ENCODE peak calls at places on chromosomes 2 and 18, in seven cellular contexts. One of them, this sample, is unnamed.

GRCh38 chr2:58757971-58758370 is 516.8 kb upstream of the FANCL start:
- DNase-seq in CD8-positive, alpha-beta T cell: no peak
- DNase-seq in mesothelial cell of epicardium: no peak
- DNase-seq in MCF 10A: no peak
- DNase-seq in keratinocyte: no peak
- DNase-seq in cardiac muscle cell: no peak
- DNase-seq in OCI-LY7: no peak
- DNase-seq in this sample: no peak

GRCh38 chr2:177295479-177295878 is 31.0 kb upstream of the NFE2L2 start:
- DNase-seq in CD8-positive, alpha-beta T cell: no peak
- DNase-seq in mesothelial cell of epicardium: no peak
- DNase-seq in MCF 10A: no peak
- DNase-seq in keratinocyte: no peak
- DNase-seq in cardiac muscle cell: peak
- DNase-seq in OCI-LY7: no peak
- DNase-seq in this sample: no peak

GRCh38 chr2:235936493-235936892 is 231.7 kb downstream of the GBX2 start:
- DNase-seq in CD8-positive, alpha-beta T cell: no peak
- DNase-seq in mesothelial cell of epicardium: no peak
- DNase-seq in MCF 10A: peak
- DNase-seq in keratinocyte: no peak
- DNase-seq in cardiac muscle cell: peak
- DNase-seq in OCI-LY7: no peak
- DNase-seq in this sample: peak

GRCh38 chr2:199692489-199692888 is 158.5 kb downstream of the FTCDNL1 start:
- DNase-seq in CD8-positive, alpha-beta T cell: no peak
- DNase-seq in mesothelial cell of epicardium: no peak
- DNase-seq in MCF 10A: peak
- DNase-seq in keratinocyte: no peak
- DNase-seq in cardiac muscle cell: no peak
- DNase-seq in OCI-LY7: no peak
- DNase-seq in this sample: no peak

GRCh38 chr18:9135912-9136314 is 668 bp upstream of the ANKRD12 start:
- DNase-seq in CD8-positive, alpha-beta T cell: no peak
- DNase-seq in mesothelial cell of epicardium: peak
- DNase-seq in MCF 10A: peak
- DNase-seq in keratinocyte: no peak
- DNase-seq in cardiac muscle cell: peak
- DNase-seq in OCI-LY7: peak
- DNase-seq in this sample: peak

GRCh38 chr18:8424917-8425725 is 184.1 kb upstream of the RAB12 start:
- DNase-seq in CD8-positive, alpha-beta T cell: no peak
- DNase-seq in mesothelial cell of epicardium: no peak
- DNase-seq in MCF 10A: peak
- DNase-seq in keratinocyte: peak
- DNase-seq in cardiac muscle cell: peak
- DNase-seq in OCI-LY7: no peak
- DNase-seq in this sample: peak

GRCh38 chr2:157874997-157875719 is 972 bp downstream of the ACVR1 start:
- DNase-seq in CD8-positive, alpha-beta T cell: peak
- DNase-seq in mesothelial cell of epicardium: no peak
- DNase-seq in MCF 10A: peak
- DNase-seq in keratinocyte: no peak
- DNase-seq in cardiac muscle cell: peak
- DNase-seq in OCI-LY7: peak
- DNase-seq in this sample: peak

GRCh38 chr2:21757805-21758204 is 634.0 kb downstream of the TDRD15 start:
- DNase-seq in CD8-positive, alpha-beta T cell: no peak
- DNase-seq in mesothelial cell of epicardium: no peak
- DNase-seq in MCF 10A: no peak
- DNase-seq in keratinocyte: no peak
- DNase-seq in cardiac muscle cell: no peak
- DNase-seq in OCI-LY7: no peak
- DNase-seq in this sample: no peak

GRCh38 chr2:233832869-233833812 is 21.2 kb downstream of the HJURP start:
- DNase-seq in CD8-positive, alpha-beta T cell: no peak
- DNase-seq in mesothelial cell of epicardium: no peak
- DNase-seq in MCF 10A: peak
- DNase-seq in keratinocyte: no peak
- DNase-seq in cardiac muscle cell: peak
- DNase-seq in OCI-LY7: peak
- DNase-seq in this sample: peak

GRCh38 chr2:239858179-239858578 is 167.0 kb downstream of the NDUFA10 start:
- DNase-seq in CD8-positive, alpha-beta T cell: no peak
- DNase-seq in mesothelial cell of epicardium: no peak
- DNase-seq in MCF 10A: no peak
- DNase-seq in keratinocyte: no peak
- DNase-seq in cardiac muscle cell: peak
- DNase-seq in OCI-LY7: no peak
- DNase-seq in this sample: peak

GRCh38 chr2:218422403-218423086 is 3.6 kb downstream of the VIL1 start:
- DNase-seq in CD8-positive, alpha-beta T cell: no peak
- DNase-seq in mesothelial cell of epicardium: no peak
- DNase-seq in MCF 10A: no peak
- DNase-seq in keratinocyte: no peak
- DNase-seq in cardiac muscle cell: no peak
- DNase-seq in OCI-LY7: no peak
- DNase-seq in this sample: no peak

GRCh38 chr2:154307007-154307406 is 391.5 kb upstream of the KCNJ3 start:
- DNase-seq in CD8-positive, alpha-beta T cell: no peak
- DNase-seq in mesothelial cell of epicardium: no peak
- DNase-seq in MCF 10A: no peak
- DNase-seq in keratinocyte: no peak
- DNase-seq in cardiac muscle cell: no peak
- DNase-seq in OCI-LY7: no peak
- DNase-seq in this sample: no peak

GRCh38 chr2:99395589-99396130 is 58.5 kb downstream of the EIF5B start:
- DNase-seq in CD8-positive, alpha-beta T cell: no peak
- DNase-seq in mesothelial cell of epicardium: no peak
- DNase-seq in MCF 10A: no peak
- DNase-seq in keratinocyte: no peak
- DNase-seq in cardiac muscle cell: no peak
- DNase-seq in OCI-LY7: no peak
- DNase-seq in this sample: no peak

GRCh38 chr2:99388892-99389291 is 51.7 kb downstream of the EIF5B start:
- DNase-seq in CD8-positive, alpha-beta T cell: no peak
- DNase-seq in mesothelial cell of epicardium: no peak
- DNase-seq in MCF 10A: no peak
- DNase-seq in keratinocyte: no peak
- DNase-seq in cardiac muscle cell: no peak
- DNase-seq in OCI-LY7: no peak
- DNase-seq in this sample: no peak

GRCh38 chr2:99386011-99386410 is 48.8 kb downstream of the EIF5B start:
- DNase-seq in CD8-positive, alpha-beta T cell: no peak
- DNase-seq in mesothelial cell of epicardium: no peak
- DNase-seq in MCF 10A: no peak
- DNase-seq in keratinocyte: no peak
- DNase-seq in cardiac muscle cell: no peak
- DNase-seq in OCI-LY7: no peak
- DNase-seq in this sample: no peak

GRCh38 chr2:99389371-99389770 is 52.2 kb downstream of the EIF5B start:
- DNase-seq in CD8-positive, alpha-beta T cell: no peak
- DNase-seq in mesothelial cell of epicardium: no peak
- DNase-seq in MCF 10A: no peak
- DNase-seq in keratinocyte: no peak
- DNase-seq in cardiac muscle cell: no peak
- DNase-seq in OCI-LY7: no peak
- DNase-seq in this sample: no peak

GRCh38 chr2:99389946-99390345 is 52.8 kb downstream of the EIF5B start:
- DNase-seq in CD8-positive, alpha-beta T cell: no peak
- DNase-seq in mesothelial cell of epicardium: no peak
- DNase-seq in MCF 10A: no peak
- DNase-seq in keratinocyte: no peak
- DNase-seq in cardiac muscle cell: no peak
- DNase-seq in OCI-LY7: no peak
- DNase-seq in this sample: no peak
- TF ChIP-seq CTCF in CD8-positive, alpha-beta T cell: no peak
- TF ChIP-seq CTCF in mesothelial cell of epicardium: no peak
- TF ChIP-seq CTCF in MCF 10A: no peak
- TF ChIP-seq CTCF in keratinocyte: no peak
- TF ChIP-seq CTCF in cardiac muscle cell: no peak
- TF ChIP-seq CTCF in OCI-LY7: no peak
- TF ChIP-seq CTCF in this sample: no peak

DNA sequence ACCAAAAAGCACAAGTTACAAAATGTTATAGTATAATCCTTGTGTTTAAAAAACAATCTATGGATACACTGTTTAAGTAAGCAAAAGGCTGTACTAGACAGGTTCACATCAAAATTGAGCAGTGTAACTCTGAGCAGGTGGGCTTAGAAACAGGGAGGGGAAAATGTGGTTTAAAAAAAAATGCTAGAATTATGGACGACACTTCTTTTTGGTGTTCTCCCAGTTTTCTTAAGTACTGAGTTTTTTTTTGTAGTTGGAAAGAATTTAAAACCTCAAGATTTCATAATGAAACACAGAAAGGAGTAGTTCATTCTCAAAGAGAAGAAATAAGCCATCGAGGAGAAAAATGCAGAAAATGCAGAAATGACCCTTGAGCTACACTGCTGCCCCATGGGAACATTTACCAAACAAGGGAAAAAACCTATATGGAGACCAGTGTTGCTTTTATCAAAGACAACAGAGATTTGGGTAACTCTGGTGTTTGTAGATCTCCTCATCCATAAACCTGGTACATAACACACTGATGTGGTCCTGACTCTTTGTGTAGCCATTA is 100.7 kb downstream of the MYO5B start:
- DNase-seq in CD8-positive, alpha-beta T cell: no peak
- DNase-seq in mesothelial cell of epicardium: no peak
- DNase-seq in MCF 10A: no peak
- DNase-seq in keratinocyte: no peak
- DNase-seq in cardiac muscle cell: no peak
- DNase-seq in OCI-LY7: no peak
- DNase-seq in this sample: no peak
- TF ChIP-seq CTCF in CD8-positive, alpha-beta T cell: no peak
- TF ChIP-seq CTCF in mesothelial cell of epicardium: no peak
- TF ChIP-seq CTCF in MCF 10A: no peak
- TF ChIP-seq CTCF in keratinocyte: no peak
- TF ChIP-seq CTCF in cardiac muscle cell: no peak
- TF ChIP-seq CTCF in OCI-LY7: no peak
- TF ChIP-seq CTCF in this sample: no peak

GRCh38 chr2:127153691-127154158 is 46.8 kb upstream of the BIN1 start:
- DNase-seq in CD8-positive, alpha-beta T cell: no peak
- DNase-seq in mesothelial cell of epicardium: no peak
- DNase-seq in MCF 10A: peak
- DNase-seq in keratinocyte: no peak
- DNase-seq in cardiac muscle cell: peak
- DNase-seq in OCI-LY7: no peak
- DNase-seq in this sample: no peak
- TF ChIP-seq CTCF in CD8-positive, alpha-beta T cell: no peak
- TF ChIP-seq CTCF in mesothelial cell of epicardium: no peak
- TF ChIP-seq CTCF in MCF 10A: no peak
- TF ChIP-seq CTCF in keratinocyte: no peak
- TF ChIP-seq CTCF in cardiac muscle cell: no peak
- TF ChIP-seq CTCF in OCI-LY7: no peak
- TF ChIP-seq CTCF in this sample: no peak

GRCh38 chr18:47601608-47602272 is 328.7 kb downstream of the SMAD2 start:
- DNase-seq in CD8-positive, alpha-beta T cell: no peak
- DNase-seq in mesothelial cell of epicardium: no peak
- DNase-seq in MCF 10A: no peak
- DNase-seq in keratinocyte: no peak
- DNase-seq in cardiac muscle cell: no peak
- DNase-seq in OCI-LY7: no peak
- DNase-seq in this sample: no peak

GRCh38 chr18:47594063-47594462 is 336.4 kb downstream of the SMAD2 start:
- DNase-seq in CD8-positive, alpha-beta T cell: no peak
- DNase-seq in mesothelial cell of epicardium: no peak
- DNase-seq in MCF 10A: no peak
- DNase-seq in keratinocyte: no peak
- DNase-seq in cardiac muscle cell: no peak
- DNase-seq in OCI-LY7: no peak
- DNase-seq in this sample: no peak

GRCh38 chr18:47594621-47595086 is 335.8 kb downstream of the SMAD2 start:
- DNase-seq in CD8-positive, alpha-beta T cell: no peak
- DNase-seq in mesothelial cell of epicardium: no peak
- DNase-seq in MCF 10A: no peak
- DNase-seq in keratinocyte: no peak
- DNase-seq in cardiac muscle cell: no peak
- DNase-seq in OCI-LY7: no peak
- DNase-seq in this sample: no peak

GRCh38 chr18:47591429-47591828 is 339.0 kb downstream of the SMAD2 start:
- DNase-seq in CD8-positive, alpha-beta T cell: no peak
- DNase-seq in mesothelial cell of epicardium: no peak
- DNase-seq in MCF 10A: no peak
- DNase-seq in keratinocyte: no peak
- DNase-seq in cardiac muscle cell: no peak
- DNase-seq in OCI-LY7: no peak
- DNase-seq in this sample: no peak

DNA sequence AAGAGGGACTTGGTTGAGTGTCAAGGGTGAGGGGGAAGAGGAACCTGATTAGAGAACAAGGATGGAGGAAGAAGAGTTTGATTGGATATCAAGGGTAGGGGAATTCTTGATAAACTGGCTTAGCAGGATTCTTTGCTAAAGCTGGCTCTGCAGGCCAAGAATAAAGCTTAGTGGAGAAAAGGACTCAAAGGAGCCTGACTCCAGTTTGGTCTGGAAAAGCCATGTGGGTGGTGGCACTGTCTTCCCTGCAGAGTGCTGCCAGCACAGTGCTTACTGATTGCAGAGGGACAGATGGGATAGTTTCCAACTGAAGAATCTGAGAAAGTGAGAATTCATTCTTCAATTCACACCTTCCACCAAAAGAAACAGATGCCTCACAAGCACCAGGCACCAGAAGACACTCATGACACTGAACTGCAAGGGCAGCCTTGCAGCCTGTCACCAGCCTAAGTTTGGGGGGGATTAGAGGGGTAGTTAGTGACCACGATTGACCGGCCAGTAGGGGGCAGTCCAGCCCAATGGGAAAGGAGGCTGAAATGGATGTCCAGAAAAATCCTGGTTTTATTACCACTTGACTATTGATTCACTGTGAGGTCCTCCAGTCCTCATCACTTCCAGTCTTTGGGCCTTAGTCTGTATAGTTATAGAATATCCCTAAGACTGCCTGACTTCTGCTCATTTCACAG is 334.5 kb downstream of the SMAD2 start:
- DNase-seq in CD8-positive, alpha-beta T cell: no peak
- DNase-seq in mesothelial cell of epicardium: no peak
- DNase-seq in MCF 10A: peak
- DNase-seq in keratinocyte: no peak
- DNase-seq in cardiac muscle cell: no peak
- DNase-seq in OCI-LY7: peak
- DNase-seq in this sample: peak
- TF ChIP-seq CTCF in CD8-positive, alpha-beta T cell: no peak
- TF ChIP-seq CTCF in mesothelial cell of epicardium: peak
- TF ChIP-seq CTCF in MCF 10A: peak
- TF ChIP-seq CTCF in keratinocyte: no peak
- TF ChIP-seq CTCF in cardiac muscle cell: no peak
- TF ChIP-seq CTCF in OCI-LY7: peak
- TF ChIP-seq CTCF in this sample: peak

This sample was measured in endodermal cell.